ENCODE peak calls at places on chromosomes 2 and 18, in nine cellular contexts. J is NCI-H345; V is activated gamma-delta T cell treated with Interleukin-2 at 50 U/mL for 16 hours; D is amygdala; A is HT1080; Y is activated CD4-positive, CD25-positive, alpha-beta regulatory T cell; R is brain pericyte; M is IMR-90; Q is stimulated activated CD4-positive, alpha-beta T cell treated with anti-CD3 and anti-CD28 coated beads, Interleukin-4, amount 100 ng/mL, for 48 hours. G is an unnamed sample.

GRCh38 chr2:43818761-43819160 is 19.9 kb downstream of the ABCG5 start:
- DNase-seq in R (no peak), Y (no peak), M (peak), D (no peak), Q (no peak), J (no peak), A (peak), V (no peak), G (no peak)

GRCh38 chr2:9114457-9114856 is 92.2 kb upstream of the ASAP2 start:
- DNase-seq in M (no peak), V (no peak), Y (no peak), J (no peak), D (no peak), A (peak), Q (no peak), R (no peak), G (no peak)

GRCh38 chr2:190970872-190971506 is 43.0 kb downstream of the STAT1 start:
- DNase-seq in J (no peak), Q (no peak), Y (no peak), D (no peak), A (no peak), M (no peak), V (no peak), R (no peak), G (no peak)

GRCh38 chr2:159054985-159055384 is 86.5 kb downstream of the TANC1 start:
- DNase-seq in V (no peak), A (peak), M (no peak), Q (no peak), J (no peak), D (no peak), Y (no peak), R (no peak), G (no peak)

GRCh38 chr2:173747037-173747436 is 218.1 kb downstream of the SP3 start:
- DNase-seq in A (no peak), Y (no peak), V (no peak), D (no peak), J (no peak), M (no peak), Q (no peak), R (no peak), G (no peak)

GRCh38 chr2:197037863-197038398 is 111.4 kb upstream of the PGAP1 start:
- DNase-seq in J (no peak), Y (no peak), A (peak), Q (no peak), D (no peak), R (no peak), V (no peak), M (no peak), G (no peak)

GRCh38 chr2:9751831-9752230 is 91.4 kb upstream of the TAF1B start:
- DNase-seq in A (no peak), R (no peak), Q (no peak), M (no peak), D (no peak), V (no peak), J (no peak), Y (no peak), G (no peak)

GRCh38 chr2:194826241-194826640 is 830.8 kb upstream of the SLC39A10 start:
- DNase-seq in R (no peak), V (no peak), Y (no peak), D (no peak), J (no peak), A (peak), Q (no peak), M (no peak), G (no peak)

GRCh38 chr2:66432801-66433694 is 1.9 kb upstream of the MEIS1 start:
- DNase-seq in J (peak), V (no peak), R (no peak), D (peak), Q (no peak), A (peak), M (peak), Y (no peak), G (no peak)

GRCh38 chr2:121804340-121804739 is 48.9 kb downstream of the TSN start:
- DNase-seq in J (peak), R (no peak), V (no peak), M (peak), Y (no peak), D (no peak), Q (no peak), A (peak), G (no peak)

GRCh38 chr2:46876741-46877384 is 38.7 kb downstream of the MCFD2 start:
- DNase-seq in V (no peak), D (no peak), Q (no peak), A (peak), M (peak), R (no peak), Y (no peak), J (peak), G (no peak)

GRCh38 chr2:121128741-121129659 is 156.0 kb downstream of the TFCP2L1 start:
- DNase-seq in R (no peak), A (peak), M (no peak), J (no peak), Q (no peak), D (no peak), Y (no peak), V (no peak), G (no peak)

GRCh38 chr2:26911911-26912861 is 58.3 kb upstream of the MAPRE3 start:
- DNase-seq in Y (no peak), J (peak), V (no peak), Q (no peak), A (no peak), D (no peak), R (no peak), M (no peak), G (no peak)

GRCh38 chr18:10490401-10491289 is 35.2 kb upstream of the NAPG start:
- DNase-seq in J (no peak), Q (peak), R (no peak), D (no peak), Y (peak), V (peak), M (no peak), A (peak), G (peak)

GRCh38 chr18:62446511-62446910 is 76.3 kb upstream of the ZCCHC2 start:
- DNase-seq in M (no peak), A (no peak), V (no peak), Q (no peak), R (no peak), J (no peak), Y (no peak), D (no peak), G (no peak)

GRCh38 chr18:67265464-67266245 is 250.9 kb downstream of the DSEL start:
- DNase-seq in R (peak), A (peak), D (no peak), M (peak), Y (no peak), J (no peak), V (no peak), Q (no peak), G (no peak)

GRCh38 chr2:29117636-29118303 is 2.6 kb downstream of the CLIP4 start:
- DNase-seq in A (peak), R (no peak), Y (no peak), Q (no peak), M (peak), J (no peak), V (no peak), D (no peak), G (no peak)

GRCh38 chr2:28664120-28664842 is 87.3 kb upstream of the PPP1CB start:
- DNase-seq in D (no peak), M (peak), R (no peak), V (no peak), A (no peak), J (peak), Q (no peak), Y (no peak), G (no peak)

GRCh38 chr2:217307023-217307422 is 447.2 kb upstream of the TNP1 start:
- DNase-seq in Q (no peak), R (no peak), Y (no peak), A (peak), V (no peak), D (no peak), J (peak), M (no peak), G (no peak)

GRCh38 chr2:96142217-96143113 is 2.8 kb downstream of the DUSP2 start:
- DNase-seq in Y (peak), V (peak), Q (peak), A (no peak), J (no peak), M (no peak), R (no peak), D (no peak), G (no peak)

GRCh38 chr2:118115761-118116160 is 27.5 kb downstream of the INSIG2 start:
- DNase-seq in J (no peak), Y (no peak), M (no peak), V (no peak), D (no peak), R (no peak), A (no peak), Q (no peak), G (no peak)

GRCh38 chr2:160836755-160837154 is 323.5 kb upstream of the TANK start:
- DNase-seq in Y (no peak), D (no peak), J (no peak), V (no peak), A (peak), R (peak), Q (no peak), M (peak), G (no peak)

GRCh38 chr2:20604401-20604911 is 46.4 kb downstream of the HS1BP3 start:
- DNase-seq in M (no peak), J (no peak), Y (no peak), D (no peak), R (no peak), Q (no peak), V (no peak), A (no peak), G (no peak)

GRCh38 chr2:9941196-9941995 is 10.1 kb upstream of the GRHL1 start:
- DNase-seq in A (peak), J (no peak), V (no peak), M (peak), Q (no peak), R (no peak), D (no peak), Y (no peak), G (no peak)

GRCh38 chr18:21632393-21632792 is 20.3 kb downstream of the SNRPD1 start:
- DNase-seq in Q (no peak), J (no peak), D (no peak), A (no peak), R (no peak), Y (no peak), V (no peak), M (no peak), G (no peak)

GRCh38 chr2:207676827-207677354 is 34.5 kb upstream of the CCNYL1 start:
- DNase-seq in R (no peak), Q (no peak), D (no peak), A (peak), V (no peak), M (peak), Y (no peak), J (no peak), G (no peak)

GRCh38 chr2:223538920-223539440 is 63.2 kb downstream of the SCG2 start:
- DNase-seq in Y (no peak), J (peak), D (no peak), V (no peak), R (no peak), Q (no peak), A (no peak), M (no peak), G (no peak)

GRCh38 chr2:184472481-184472880 is 125.8 kb upstream of the ZNF804A start:
- DNase-seq in M (no peak), D (no peak), Y (no peak), R (no peak), V (no peak), A (no peak), J (no peak), Q (no peak), G (no peak)

GRCh38 chr2:70201831-70202230 is 11.0 kb upstream of the C2orf42 start:
- DNase-seq in D (no peak), Q (no peak), Y (no peak), R (no peak), A (no peak), V (no peak), M (no peak), J (no peak), G (no peak)

GRCh38 chr18:13043066-13043465 is 51.9 kb downstream of the CEP192 start:
- DNase-seq in A (no peak), D (no peak), R (no peak), Y (no peak), Q (no peak), M (no peak), J (no peak), V (no peak), G (no peak)

GRCh38 chr2:30106543-30106942 is 40.3 kb upstream of the YPEL5 start:
- DNase-seq in A (peak), Q (no peak), M (peak), D (no peak), J (no peak), Y (no peak), R (no peak), V (no peak), G (no peak)

GRCh38 chr18:79200546-79201268 is 131.5 kb downstream of the ATP9B start:
- DNase-seq in D (peak), R (no peak), J (peak), M (peak), Y (peak), V (peak), Q (no peak), A (peak), G (peak)

GRCh38 chr2:166090900-166091299 is 36.9 kb downstream of the SCN1A start:
- DNase-seq in V (no peak), R (no peak), M (peak), A (no peak), D (no peak), Q (no peak), J (no peak), Y (no peak), G (no peak)

GRCh38 chr2:239290618-239291504 is 110.0 kb downstream of the HDAC4 start:
- DNase-seq in V (no peak), A (no peak), R (peak), J (peak), D (no peak), Q (no peak), Y (no peak), M (no peak), G (no peak)

GRCh38 chr2:155309483-155309882 is 611.0 kb downstream of the KCNJ3 start:
- DNase-seq in Q (no peak), M (no peak), J (no peak), D (no peak), V (no peak), R (no peak), A (no peak), Y (no peak), G (no peak)

GRCh38 chr2:238657132-238658053 is 190.5 kb upstream of the TWIST2 start:
- DNase-seq in Y (no peak), A (no peak), R (no peak), J (no peak), V (no peak), D (no peak), M (no peak), Q (no peak), G (no peak)

GRCh38 chr18:32040936-32041335 is 22.3 kb downstream of the RNF125 start:
- DNase-seq in M (no peak), D (no peak), J (no peak), V (peak), R (no peak), Q (peak), Y (peak), A (no peak), G (peak)

GRCh38 chr2:186718895-186719294 is 25.0 kb downstream of the FAM171B start:
- DNase-seq in R (no peak), Q (no peak), D (no peak), Y (no peak), J (peak), A (no peak), M (no peak), V (no peak), G (no peak)

GRCh38 chr2:235352541-235352940 is 141.3 kb upstream of the AGAP1 start:
- DNase-seq in M (no peak), Y (no peak), V (no peak), D (no peak), A (no peak), R (no peak), Q (no peak), J (no peak), G (no peak)